ENCODE peak calls at places on chromosomes 5 and 9, in four cellular contexts. One of them, this sample, is unnamed. For H3K36me3, the result is how much of the 10 kb centered on the place peaks cover.

GRCh38 chr5:20276959-20277263 is 288.9 kb upstream of the CDH18 start:
- DNase-seq in PC-3: no peak
- DNase-seq in hepatocyte: no peak
- DNase-seq in SK-N-SH: no peak
- DNase-seq in this sample: peak

GRCh38 chr5:168327994-168328393 is 36.5 kb downstream of the WWC1 start:
- DNase-seq in PC-3: no peak
- DNase-seq in hepatocyte: peak
- DNase-seq in SK-N-SH: no peak
- DNase-seq in this sample: peak

GRCh38 chr9:100099722-100100042 is 639 bp downstream of the INVS start:
- DNase-seq in PC-3: no peak
- DNase-seq in hepatocyte: peak
- DNase-seq in SK-N-SH: peak
- DNase-seq in this sample: no peak

GRCh38 chr9:101201626-101202025 is 173.1 kb downstream of the PLPPR1 start:
- DNase-seq in PC-3: no peak
- DNase-seq in hepatocyte: no peak
- DNase-seq in SK-N-SH: no peak
- DNase-seq in this sample: no peak

GRCh38 chr5:17289681-17290619 is 72.5 kb downstream of the BASP1 start:
- DNase-seq in PC-3: no peak
- DNase-seq in hepatocyte: peak
- DNase-seq in SK-N-SH: no peak
- DNase-seq in this sample: peak

GRCh38 chr9:27394154-27394825 is 97.3 kb upstream of the EQTN start:
- DNase-seq in PC-3: peak
- DNase-seq in hepatocyte: no peak
- DNase-seq in SK-N-SH: no peak
- DNase-seq in this sample: no peak

GRCh38 chr9:94639045-94639995 is at the start of gene FBP1:
- DNase-seq in PC-3: peak
- DNase-seq in hepatocyte: peak
- DNase-seq in SK-N-SH: no peak
- DNase-seq in this sample: peak

GRCh38 chr9:110808599-110808980 is 140.0 kb downstream of the MUSK start:
- DNase-seq in PC-3: no peak
- DNase-seq in hepatocyte: no peak
- DNase-seq in SK-N-SH: no peak
- DNase-seq in this sample: no peak

GRCh38 chr5:132264546-132265335 is 7.2 kb downstream of the PDLIM4 start:
- DNase-seq in PC-3: no peak
- DNase-seq in hepatocyte: no peak
- DNase-seq in SK-N-SH: no peak
- DNase-seq in this sample: peak

GRCh38 chr9:129489838-129490582 is 130.9 kb downstream of the C9orf50 start:
- DNase-seq in PC-3: no peak
- DNase-seq in hepatocyte: no peak
- DNase-seq in SK-N-SH: no peak
- DNase-seq in this sample: peak

GRCh38 chr5:169970911-169971436 is 9.3 kb downstream of the INSYN2B start:
- DNase-seq in PC-3: peak
- DNase-seq in hepatocyte: no peak
- DNase-seq in SK-N-SH: peak
- DNase-seq in this sample: peak

GRCh38 chr9:90847971-90848370 is 46.4 kb downstream of the SYK start:
- DNase-seq in PC-3: no peak
- DNase-seq in hepatocyte: no peak
- DNase-seq in SK-N-SH: no peak
- DNase-seq in this sample: no peak

GRCh38 chr5:3010953-3011763 is 259.7 kb upstream of the IRX2 start:
- DNase-seq in PC-3: no peak
- DNase-seq in hepatocyte: no peak
- DNase-seq in SK-N-SH: no peak
- DNase-seq in this sample: no peak

GRCh38 chr5:168312606-168313297 is 21.3 kb downstream of the WWC1 start:
- DNase-seq in PC-3: peak
- DNase-seq in hepatocyte: no peak
- DNase-seq in SK-N-SH: no peak
- DNase-seq in this sample: no peak

GRCh38 chr5:134103397-134103796 is 11.1 kb upstream of the TCF7 start:
- DNase-seq in PC-3: no peak
- DNase-seq in hepatocyte: no peak
- DNase-seq in SK-N-SH: no peak
- DNase-seq in this sample: no peak

GRCh38 chr5:66440202-66440680 is 156.0 kb upstream of the MAST4 start:
- DNase-seq in PC-3: no peak
- DNase-seq in hepatocyte: peak
- DNase-seq in SK-N-SH: no peak
- DNase-seq in this sample: peak

GRCh38 chr5:26569241-26569928 is 469.0 kb downstream of the CDH9 start:
- DNase-seq in PC-3: no peak
- DNase-seq in hepatocyte: no peak
- DNase-seq in SK-N-SH: no peak
- DNase-seq in this sample: no peak

GRCh38 chr9:37972346-37972745 is 68.4 kb upstream of the SLC25A51 start:
- DNase-seq in PC-3: no peak
- DNase-seq in hepatocyte: peak
- DNase-seq in SK-N-SH: no peak
- DNase-seq in this sample: peak

GRCh38 chr5:135891280-135891679 is 4.4 kb downstream of the IL9 start:
- DNase-seq in PC-3: no peak
- DNase-seq in hepatocyte: no peak
- DNase-seq in SK-N-SH: no peak
- DNase-seq in this sample: no peak

GRCh38 chr5:158116965-158117364 is 258.0 kb upstream of the CLINT1 start:
- DNase-seq in PC-3: no peak
- DNase-seq in hepatocyte: no peak
- DNase-seq in SK-N-SH: no peak
- DNase-seq in this sample: peak

GRCh38 chr9:125024917-125025316 is 84.0 kb upstream of the GOLGA1 start:
- DNase-seq in PC-3: no peak
- DNase-seq in hepatocyte: no peak
- DNase-seq in SK-N-SH: no peak
- DNase-seq in this sample: no peak

GRCh38 chr5:173823721-173824567 is 64.2 kb upstream of the CPEB4 start:
- DNase-seq in PC-3: peak
- DNase-seq in hepatocyte: peak
- DNase-seq in SK-N-SH: no peak
- DNase-seq in this sample: peak

GRCh38 chr9:137411670-137412380 is 11.1 kb downstream of the EXD3 start:
- DNase-seq in PC-3: peak
- DNase-seq in hepatocyte: no peak
- DNase-seq in SK-N-SH: no peak
- DNase-seq in this sample: peak

GRCh38 chr5:34660444-34660843 is 4.3 kb downstream of the RAI14 start:
- DNase-seq in PC-3: peak
- DNase-seq in hepatocyte: no peak
- DNase-seq in SK-N-SH: no peak
- DNase-seq in this sample: peak

GRCh38 chr5:173764321-173765029 is 123.7 kb upstream of the CPEB4 start:
- DNase-seq in PC-3: peak
- DNase-seq in hepatocyte: peak
- DNase-seq in SK-N-SH: no peak
- DNase-seq in this sample: peak

GRCh38 chr5:33848554-33848953 is 43.2 kb downstream of the ADAMTS12 start:
- DNase-seq in PC-3: no peak
- DNase-seq in hepatocyte: no peak
- DNase-seq in SK-N-SH: no peak
- DNase-seq in this sample: no peak

GRCh38 chr5:76689321-76690026 is 26.5 kb upstream of the F2R start:
- DNase-seq in PC-3: peak
- DNase-seq in hepatocyte: no peak
- DNase-seq in SK-N-SH: no peak
- DNase-seq in this sample: peak

GRCh38 chr5:179226696-179227095 is 118.6 kb downstream of the ADAMTS2 start:
- DNase-seq in PC-3: no peak
- DNase-seq in hepatocyte: peak
- DNase-seq in SK-N-SH: no peak
- DNase-seq in this sample: no peak

GRCh38 chr9:124782661-124783574 is 6.0 kb downstream of the OLFML2A start:
- DNase-seq in PC-3: no peak
- DNase-seq in hepatocyte: no peak
- DNase-seq in SK-N-SH: no peak
- DNase-seq in this sample: no peak

GRCh38 chr9:93958875-93959682 is 3.9 kb upstream of the BARX1 start:
- DNase-seq in PC-3: no peak
- DNase-seq in hepatocyte: peak
- DNase-seq in SK-N-SH: peak
- DNase-seq in this sample: peak

GRCh38 chr9:131986089-131986488 is 93.6 kb downstream of the MED27 start:
- DNase-seq in PC-3: peak
- DNase-seq in hepatocyte: no peak
- DNase-seq in SK-N-SH: no peak
- DNase-seq in this sample: no peak

GRCh38 chr9:92671323-92671722 is 1.4 kb upstream of the IPPK start:
- DNase-seq in PC-3: peak
- DNase-seq in hepatocyte: peak
- DNase-seq in SK-N-SH: no peak
- DNase-seq in this sample: peak

GRCh38 chr5:160133071-160133917 is 14.0 kb upstream of the PWWP2A start:
- DNase-seq in PC-3: no peak
- DNase-seq in hepatocyte: peak
- DNase-seq in SK-N-SH: no peak
- DNase-seq in this sample: peak

GRCh38 chr9:127058645-127059021 is 63.8 kb downstream of the ANGPTL2 start:
- DNase-seq in PC-3: no peak
- DNase-seq in hepatocyte: no peak
- DNase-seq in SK-N-SH: no peak
- DNase-seq in this sample: peak

GRCh38 chr9:89427621-89428221 is 70.2 kb downstream of the SEMA4D start:
- DNase-seq in PC-3: peak
- DNase-seq in hepatocyte: no peak
- DNase-seq in SK-N-SH: no peak
- DNase-seq in this sample: peak

GRCh38 chr5:102545175-102545574 is 46.4 kb upstream of the SLCO6A1 start:
- DNase-seq in PC-3: peak
- DNase-seq in hepatocyte: peak
- DNase-seq in SK-N-SH: peak
- DNase-seq in this sample: no peak

GRCh38 chr9:105069285-105070065 is 141.5 kb upstream of the ABCA1 start:
- DNase-seq in PC-3: peak
- DNase-seq in hepatocyte: no peak
- DNase-seq in SK-N-SH: no peak
- DNase-seq in this sample: no peak

GRCh38 chr9:106916491-106917235 is 53.7 kb downstream of the ZNF462 start:
- DNase-seq in PC-3: peak
- DNase-seq in hepatocyte: peak
- DNase-seq in SK-N-SH: no peak
- DNase-seq in this sample: peak

GRCh38 chr9:135029871-135030710 is 57.4 kb upstream of the OLFM1 start:
- DNase-seq in PC-3: no peak
- DNase-seq in hepatocyte: no peak
- DNase-seq in SK-N-SH: no peak
- DNase-seq in this sample: no peak

GRCh38 chr9:22244141-22245011 is 202.2 kb upstream of the DMRTA1 start:
- DNase-seq in PC-3: peak
- DNase-seq in hepatocyte: peak
- DNase-seq in SK-N-SH: no peak
- DNase-seq in this sample: peak
- TF ChIP-seq EZH2phosphoT487 in PC-3: no peak
- TF ChIP-seq EZH2phosphoT487 in hepatocyte: no peak
- TF ChIP-seq EZH2phosphoT487 in SK-N-SH: no peak
- TF ChIP-seq EZH2phosphoT487 in this sample: no peak

GRCh38 chr5:91318727-91319126 is 64.4 kb downstream of the ARRDC3 start:
- DNase-seq in PC-3: no peak
- DNase-seq in hepatocyte: no peak
- DNase-seq in SK-N-SH: no peak
- DNase-seq in this sample: no peak

DNA sequence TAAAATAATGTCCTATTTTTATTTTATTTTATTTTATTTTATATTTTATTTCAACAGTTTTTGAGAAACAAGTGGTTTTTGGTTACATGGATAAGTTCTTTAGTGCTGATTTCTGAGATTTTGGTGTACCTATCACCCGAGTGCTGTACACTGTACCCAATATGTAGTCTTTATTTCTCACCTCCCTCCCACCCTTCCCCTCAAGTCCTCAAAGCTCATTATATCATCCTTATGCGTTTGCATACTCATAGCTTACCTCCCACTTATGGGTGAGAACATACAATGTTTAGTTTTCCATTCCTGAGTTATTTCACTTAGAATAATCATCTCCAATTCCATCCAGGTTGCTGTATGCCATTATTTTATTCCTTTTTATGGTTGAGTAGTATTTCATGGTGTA is 63.5 kb downstream of the ARRDC3 start:
- DNase-seq in PC-3: no peak
- DNase-seq in hepatocyte: no peak
- DNase-seq in SK-N-SH: no peak
- DNase-seq in this sample: no peak
- H3K36me3 ChIP-seq in PC-3: under half
- H3K36me3 ChIP-seq in hepatocyte: under half
- H3K36me3 ChIP-seq in SK-N-SH: under half
- H3K36me3 ChIP-seq in this sample: under half

GRCh38 chr5:151195622-151196021 is 28.3 kb downstream of the CCDC69 start:
- DNase-seq in PC-3: no peak
- DNase-seq in hepatocyte: no peak
- DNase-seq in SK-N-SH: no peak
- DNase-seq in this sample: peak

GRCh38 chr5:151199581-151200185 is 24.2 kb downstream of the CCDC69 start:
- DNase-seq in PC-3: no peak
- DNase-seq in hepatocyte: no peak
- DNase-seq in SK-N-SH: no peak
- DNase-seq in this sample: no peak

GRCh38 chr5:151198861-151199260 is 25.0 kb downstream of the CCDC69 start:
- DNase-seq in PC-3: no peak
- DNase-seq in hepatocyte: no peak
- DNase-seq in SK-N-SH: no peak
- DNase-seq in this sample: no peak

GRCh38 chr5:151192626-151193025 is 31.3 kb downstream of the CCDC69 start:
- DNase-seq in PC-3: no peak
- DNase-seq in hepatocyte: no peak
- DNase-seq in SK-N-SH: no peak
- DNase-seq in this sample: no peak

GRCh38 chr5:151196556-151197290 is 27.2 kb downstream of the CCDC69 start:
- DNase-seq in PC-3: no peak
- DNase-seq in hepatocyte: no peak
- DNase-seq in SK-N-SH: no peak
- DNase-seq in this sample: no peak
- TF ChIP-seq EZH2phosphoT487 in PC-3: no peak
- TF ChIP-seq EZH2phosphoT487 in hepatocyte: no peak
- TF ChIP-seq EZH2phosphoT487 in SK-N-SH: no peak
- TF ChIP-seq EZH2phosphoT487 in this sample: no peak

DNA sequence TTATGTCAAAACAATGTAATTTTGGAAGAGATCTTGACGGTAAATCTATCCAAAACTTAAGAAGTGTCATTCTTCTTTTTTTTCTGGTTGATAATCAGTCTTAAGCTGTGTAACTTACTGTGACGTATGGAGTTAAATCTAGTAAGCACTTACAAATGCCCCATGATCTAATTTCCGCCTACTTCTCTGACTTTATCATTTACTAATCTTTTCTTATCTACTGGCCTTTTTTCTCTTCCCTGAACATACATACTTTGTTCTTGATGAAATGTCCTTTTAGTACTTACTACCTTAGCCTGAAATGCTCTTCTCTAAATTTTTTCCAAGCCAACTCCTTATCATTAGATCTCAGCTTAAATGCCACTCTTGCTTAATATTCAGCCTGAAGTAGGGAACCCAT is 27.5 kb downstream of the AP3S1 start:
- DNase-seq in PC-3: no peak
- DNase-seq in hepatocyte: no peak
- DNase-seq in SK-N-SH: no peak
- DNase-seq in this sample: no peak
- H3K36me3 ChIP-seq in PC-3: under half
- H3K36me3 ChIP-seq in hepatocyte: under half
- H3K36me3 ChIP-seq in SK-N-SH: under half
- H3K36me3 ChIP-seq in this sample: under half

This sample was measured in GM23248.